ENCODE peak calls at places on chromosomes 5 and 9, in four cellular contexts. J, I, R and H are unnamed samples. For H3K9me3, the result is how much of the 10 kb centered on the place peaks cover.

GRCh38 chr9:87102131-87102530 is 154.8 kb upstream of the GAS1 start:
- DNase-seq in J (no peak), I (no peak), R (no peak), H (no peak)

GRCh38 chr9:136438548-136438908 is 1.1 kb downstream of the INPP5E start:
- DNase-seq in I (no peak), J (no peak), R (no peak), H (no peak)

GRCh38 chr5:173891367-173891766 is 3.2 kb downstream of the CPEB4 start:
- DNase-seq in J (no peak), R (no peak), I (no peak), H (no peak)

GRCh38 chr9:89508951-89509607 is 11.2 kb upstream of the SEMA4D start:
- DNase-seq in J (no peak), R (no peak), I (no peak), H (no peak)

GRCh38 chr9:112793213-112793810 is 42.8 kb downstream of the SNX30 start:
- DNase-seq in J (peak), I (peak), R (peak), H (peak)

GRCh38 chr9:76413658-76414057 is 19.4 kb upstream of the RFK start:
- DNase-seq in J (no peak), R (no peak), I (no peak), H (no peak)

GRCh38 chr5:176432707-176433106 is 15.5 kb upstream of the FAF2 start:
- DNase-seq in R (no peak), J (no peak), I (no peak), H (no peak)

GRCh38 chr9:88949425-88949824 is 41.8 kb upstream of the S1PR3 start:
- DNase-seq in R (no peak), I (no peak), J (no peak), H (peak)

GRCh38 chr9:88651682-88652633 is 117.0 kb downstream of the NXNL2 start:
- DNase-seq in I (no peak), R (no peak), J (no peak), H (no peak)

GRCh38 chr5:74201334-74202081 is 439.0 kb downstream of the ENC1 start:
- DNase-seq in J (peak), I (no peak), R (no peak), H (no peak)

GRCh38 chr5:151696470-151697061 is 9.9 kb upstream of the SPARC start:
- DNase-seq in I (no peak), R (no peak), J (no peak), H (no peak)

GRCh38 chr5:1537166-1538154 is 13.7 kb upstream of the LPCAT1 start:
- DNase-seq in I (no peak), R (no peak), J (no peak), H (no peak)

GRCh38 chr5:159704160-159704559 is 212.1 kb upstream of the ADRA1B start:
- DNase-seq in J (no peak), R (no peak), I (no peak), H (no peak)

GRCh38 chr9:3282365-3282764 is 243.4 kb downstream of the RFX3 start:
- DNase-seq in I (no peak), J (no peak), R (no peak), H (no peak)

GRCh38 chr5:58215364-58215763 is 244.5 kb downstream of the PLK2 start:
- DNase-seq in I (no peak), R (no peak), J (no peak), H (no peak)

GRCh38 chr5:67620386-67621039 is 423.9 kb upstream of the CD180 start:
- DNase-seq in I (no peak), R (no peak), J (no peak), H (no peak)

GRCh38 chr5:58648846-58649245 is 66.0 kb downstream of the RAB3C start:
- DNase-seq in R (no peak), J (no peak), I (no peak), H (no peak)

GRCh38 chr5:130992095-130992494 is 173.0 kb downstream of the HINT1 start:
- DNase-seq in R (no peak), I (no peak), J (no peak), H (no peak)

GRCh38 chr9:71980266-71981018 is 69.0 kb downstream of the C9orf85 start:
- DNase-seq in R (no peak), J (no peak), I (no peak), H (no peak)

GRCh38 chr5:2740051-2740848 is 11.2 kb downstream of the IRX2 start:
- DNase-seq in J (no peak), R (no peak), I (no peak), H (no peak)

GRCh38 chr5:93191016-93191415 is 390.0 kb downstream of the NR2F1-AS1 start:
- DNase-seq in R (no peak), I (no peak), J (no peak), H (no peak)

GRCh38 chr9:122370869-122371467 is at the start of gene PTGS1:
- DNase-seq in J (no peak), I (no peak), R (no peak), H (no peak)

GRCh38 chr5:151003503-151003860 is 16.9 kb upstream of the GPX3 start:
- DNase-seq in J (no peak), R (no peak), I (no peak), H (no peak)

GRCh38 chr5:126987271-126987899 is 43.0 kb downstream of the MARCHF3 start:
- DNase-seq in J (no peak), R (no peak), I (no peak), H (no peak)

GRCh38 chr5:139061856-139062255 is 136.3 kb downstream of the SIL1 start:
- DNase-seq in J (no peak), I (no peak), R (no peak), H (peak)
- TF ChIP-seq SUZ12 in J (no peak), I (no peak), R (no peak), H (no peak)

DNA sequence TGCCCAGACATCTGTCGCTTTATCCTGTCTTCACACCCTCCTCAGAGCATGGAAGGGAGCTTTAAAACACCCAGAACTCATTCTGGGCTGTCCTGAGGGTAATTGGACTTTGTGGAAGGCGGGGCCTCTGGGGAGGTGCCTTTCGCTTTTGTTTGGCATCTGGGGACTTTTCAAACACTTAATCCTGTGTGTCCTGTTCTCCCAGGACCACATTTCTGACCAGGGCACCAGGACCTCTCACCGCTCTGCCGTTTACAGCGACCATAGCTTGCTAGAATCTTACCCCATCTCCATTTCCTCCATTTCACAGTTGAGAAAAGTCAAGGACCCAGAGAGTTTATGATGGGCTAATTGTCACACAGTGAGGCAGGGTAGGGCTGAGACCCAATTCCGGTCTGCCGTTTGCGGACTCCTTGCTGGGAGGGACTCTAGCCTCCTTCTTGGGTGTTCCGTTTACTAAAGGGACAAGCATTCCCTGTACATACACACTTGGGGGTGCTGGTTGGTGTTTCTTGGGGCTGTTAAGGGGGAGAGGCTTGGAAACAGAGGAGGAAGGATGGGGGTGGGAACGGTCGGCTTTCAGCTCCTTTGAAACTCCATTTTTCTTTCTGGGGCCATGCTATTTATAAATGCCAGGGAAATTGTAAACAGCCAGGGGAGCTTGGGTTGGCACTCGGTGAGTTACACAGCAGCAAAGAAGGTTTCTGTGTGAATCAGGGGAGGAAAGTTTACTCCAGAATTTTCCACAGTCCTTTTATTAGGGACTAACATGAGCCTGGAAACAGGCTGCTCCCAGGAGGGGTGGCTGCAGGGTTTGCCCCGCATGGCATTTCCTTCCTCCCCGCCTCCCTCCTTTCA is 1.3 kb downstream of the GSN start:
- DNase-seq in R (no peak), I (no peak), J (no peak), H (no peak)
- H3K9ac ChIP-seq in R (no peak), I (no peak), J (no peak), H (peak)

DNA sequence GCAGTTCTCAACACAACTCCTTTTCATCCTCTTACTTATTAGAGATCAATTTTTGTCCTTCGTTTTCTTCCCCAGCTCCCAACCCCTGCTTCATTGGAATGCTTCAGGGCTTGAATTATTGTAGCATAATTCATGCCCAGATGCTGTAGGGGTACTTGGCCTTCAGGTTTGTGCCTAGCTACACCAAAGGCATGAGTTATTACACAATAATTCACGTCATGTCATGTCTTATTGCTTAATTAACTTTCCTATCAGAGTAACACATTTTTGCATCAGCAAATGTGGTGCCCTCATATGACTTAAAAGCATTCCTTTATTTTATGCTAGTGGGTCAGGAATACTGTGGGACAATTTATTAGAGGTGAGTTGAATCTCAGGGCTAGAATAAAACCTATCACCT is 507.2 kb downstream of the NFIB start:
- DNase-seq in R (no peak), I (no peak), J (no peak), H (no peak)
- H3K9me3 ChIP-seq in R (under half), I (under half), J (under half), H (under half)

GRCh38 chr5:109998717-109999116 is 309.0 kb downstream of the MAN2A1 start:
- DNase-seq in R (no peak), J (no peak), I (no peak), H (no peak)
- TF ChIP-seq SUZ12 in R (no peak), J (no peak), I (no peak), H (no peak)

GRCh38 chr5:42629284-42629683 is 127.3 kb upstream of the CCDC152 start:
- DNase-seq in R (no peak), J (no peak), I (no peak), H (no peak)

GRCh38 chr5:42626462-42626861 is 130.2 kb upstream of the CCDC152 start:
- DNase-seq in I (no peak), R (no peak), J (no peak), H (no peak)

GRCh38 chr5:42631241-42631640 is 125.4 kb upstream of the CCDC152 start:
- DNase-seq in J (no peak), I (no peak), R (no peak), H (no peak)

GRCh38 chr5:42632501-42632900 is 124.1 kb upstream of the CCDC152 start:
- DNase-seq in J (no peak), I (no peak), R (no peak), H (no peak)

DNA sequence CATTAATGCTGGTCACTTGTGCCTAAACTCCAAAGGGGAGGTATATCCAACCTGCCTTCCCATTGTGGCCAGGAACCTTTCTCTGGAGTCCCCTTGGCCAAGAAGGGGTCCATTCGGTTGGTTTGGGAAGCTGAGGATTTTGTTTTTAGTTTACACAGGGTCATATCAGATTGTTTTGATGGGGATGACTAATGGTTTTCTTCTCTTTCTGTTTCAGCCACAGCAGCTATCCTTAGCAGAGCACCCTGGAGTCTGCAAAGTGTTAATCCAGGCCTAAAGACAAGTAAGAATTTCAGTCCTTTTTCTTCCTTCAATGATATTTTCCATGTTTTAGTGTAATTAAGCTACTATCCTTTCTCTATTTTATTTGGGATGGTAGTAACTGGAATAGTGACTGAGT is 127.8 kb upstream of the CCDC152 start:
- DNase-seq in I (no peak), R (no peak), J (no peak), H (no peak)
- H3K9ac ChIP-seq in I (no peak), R (no peak), J (no peak), H (no peak)

GRCh38 chr5:122788371-122788770 is 13.5 kb downstream of the SNX2 start:
- DNase-seq in I (no peak), R (no peak), J (no peak), H (no peak)

GRCh38 chr5:122790354-122791123 is 15.7 kb downstream of the SNX2 start:
- DNase-seq in J (no peak), R (no peak), I (no peak), H (no peak)

GRCh38 chr5:122785294-122785693 is 10.4 kb downstream of the SNX2 start:
- DNase-seq in R (no peak), I (no peak), J (no peak), H (no peak)

GRCh38 chr5:122789461-122790171 is 14.7 kb downstream of the SNX2 start:
- DNase-seq in J (no peak), I (no peak), R (no peak), H (no peak)

GRCh38 chr5:122788996-122789395 is 14.1 kb downstream of the SNX2 start:
- DNase-seq in R (no peak), I (no peak), J (no peak), H (no peak)
- H3K9me3 ChIP-seq in R (under half), I (under half), J (under half), H (under half)

GRCh38 chr9:5832543-5833529 is at the start of gene ERMP1:
- DNase-seq in J (no peak), I (peak), R (peak), H (peak)

GRCh38 chr9:5835808-5836207 is 2.9 kb upstream of the ERMP1 start:
- DNase-seq in J (no peak), I (no peak), R (no peak), H (no peak)

GRCh38 chr9:5834214-5834613 is 1.3 kb upstream of the ERMP1 start:
- DNase-seq in I (no peak), J (no peak), R (no peak), H (no peak)

GRCh38 chr9:5832093-5832542 is 799 bp downstream of the ERMP1 start:
- DNase-seq in R (peak), J (no peak), I (no peak), H (no peak)
- TF ChIP-seq SUZ12 in R (no peak), J (no peak), I (no peak), H (no peak)

GRCh38 chr9:124282442-124283231 is 24.9 kb downstream of the NEK6 start:
- DNase-seq in J (no peak), R (peak), I (no peak), H (no peak)
- H3K9ac ChIP-seq in J (no peak), R (peak), I (no peak), H (no peak)

GRCh38 chr5:142598338-142598700 is 87.6 kb downstream of the FGF1 start:
- DNase-seq in R (no peak), J (no peak), I (no peak), H (no peak)
- H3K9me3 ChIP-seq in R (under half), J (under half), I (under half), H (under half)